ENCODE peak calls at places on chromosomes 16 and 17, in four cellular contexts. X is GM12878, K is H1, Z is HepG2. R is an unnamed sample.

GRCh38 chr16:27195941-27196595 is 7.3 kb upstream of the KDM8 start:
- DNase-seq in K (no peak), Z (no peak), X (no peak), R (no peak)

GRCh38 chr16:87580855-87581261 is 21.4 kb upstream of the JPH3 start:
- DNase-seq in Z (no peak), K (no peak), X (no peak), R (no peak)

GRCh38 chr17:66398617-66399016 is 96.2 kb downstream of the PRKCA start:
- DNase-seq in X (no peak), K (no peak), Z (no peak), R (no peak)

GRCh38 chr17:35774499-35774898 is 13.8 kb downstream of the C17orf50 start:
- DNase-seq in K (no peak), X (no peak), Z (no peak), R (no peak)

GRCh38 chr17:17739388-17740066 is 58.3 kb downstream of the RAI1 start:
- DNase-seq in Z (no peak), X (no peak), K (no peak), R (no peak)

GRCh38 chr17:48679385-48680096 is 42.8 kb downstream of the PRAC1 start:
- DNase-seq in K (no peak), X (no peak), Z (no peak), R (no peak)

GRCh38 chr16:78128920-78129319 is 29.5 kb downstream of the WWOX start:
- DNase-seq in X (no peak), Z (no peak), K (no peak), R (no peak)

GRCh38 chr16:67530013-67530939 is 1.6 kb downstream of the RIPOR1 start:
- DNase-seq in K (peak), X (no peak), Z (no peak), R (no peak)

GRCh38 chr17:27497696-27498095 is 41.4 kb downstream of the KSR1 start:
- DNase-seq in Z (no peak), K (no peak), X (no peak), R (no peak)

GRCh38 chr17:72426321-72426720 is 305.5 kb downstream of the SOX9 start:
- DNase-seq in Z (no peak), K (no peak), X (no peak), R (no peak)

GRCh38 chr17:19713901-19714361 is 2.5 kb downstream of the SLC47A2 start:
- DNase-seq in X (no peak), Z (no peak), K (no peak), R (no peak)

GRCh38 chr17:75326587-75326955 is 37.3 kb upstream of the SLC25A19 start:
- DNase-seq in Z (no peak), K (no peak), X (no peak), R (no peak)

GRCh38 chr17:42475121-42475520 is 16.4 kb downstream of the ATP6V0A1 start:
- DNase-seq in K (no peak), X (no peak), Z (no peak), R (no peak)

GRCh38 chr16:1938316-1938715 is 4.7 kb downstream of the MSRB1 start:
- DNase-seq in X (no peak), Z (no peak), K (no peak), R (no peak)

GRCh38 chr17:41553176-41553575 is 18.7 kb downstream of the KRT9 start:
- DNase-seq in Z (no peak), X (no peak), K (no peak), R (no peak)

GRCh38 chr17:49932131-49932723 is 36.8 kb upstream of the DLX4 start:
- DNase-seq in K (no peak), Z (no peak), X (no peak), R (no peak)

GRCh38 chr16:64202571-64202970 is 919.3 kb downstream of the CDH11 start:
- DNase-seq in K (no peak), X (no peak), Z (no peak), R (no peak)
- TF ChIP-seq SUZ12 in K (no peak), X (no peak), Z (no peak), R (no peak)

DNA sequence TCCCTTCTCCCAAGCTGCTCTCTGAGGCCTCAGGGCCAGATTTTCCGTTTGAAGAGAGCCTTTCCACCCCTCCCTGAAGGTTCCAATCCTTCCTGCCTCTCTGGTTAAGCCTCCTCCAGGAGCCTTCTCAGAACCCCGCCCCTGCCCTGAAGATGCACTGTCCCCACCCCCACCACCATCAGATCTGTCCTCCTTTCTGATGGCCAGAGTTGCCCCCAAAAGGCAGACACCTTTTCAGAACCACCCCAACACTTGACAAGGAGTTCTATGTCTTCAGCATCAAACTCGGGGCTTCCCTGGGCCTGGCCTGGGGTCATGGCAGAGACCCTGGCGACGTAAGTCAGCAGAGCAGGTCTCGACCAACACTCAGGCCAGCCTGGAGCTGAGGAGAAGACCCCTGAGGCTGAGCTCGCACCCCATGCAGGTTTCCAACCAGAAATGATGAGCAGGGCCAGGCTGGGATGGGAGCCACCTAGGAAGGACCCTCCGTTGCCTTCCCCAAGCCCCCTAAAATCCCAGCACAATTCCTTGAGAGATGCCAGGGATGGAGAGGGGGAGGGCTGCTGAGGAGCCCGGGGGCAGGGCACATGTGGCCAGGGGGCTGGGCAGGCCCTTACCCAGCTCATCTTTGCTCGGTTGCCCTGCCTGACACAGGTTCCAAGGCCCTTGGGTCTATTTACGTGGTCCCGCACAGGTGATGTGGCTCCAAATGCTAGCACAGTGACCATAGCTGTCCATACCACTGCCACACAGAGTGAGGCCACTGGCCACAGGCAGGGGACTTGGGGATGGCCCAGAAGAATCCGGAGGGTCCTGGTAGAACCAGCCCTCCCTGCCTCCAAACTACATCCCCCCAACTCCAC is 10.3 kb upstream of the PRR29 start:
- DNase-seq in K (no peak), Z (no peak), X (no peak), R (no peak)
- TF ChIP-seq YY1 in K (no peak), Z (no peak), X (no peak), R (no peak)

DNA sequence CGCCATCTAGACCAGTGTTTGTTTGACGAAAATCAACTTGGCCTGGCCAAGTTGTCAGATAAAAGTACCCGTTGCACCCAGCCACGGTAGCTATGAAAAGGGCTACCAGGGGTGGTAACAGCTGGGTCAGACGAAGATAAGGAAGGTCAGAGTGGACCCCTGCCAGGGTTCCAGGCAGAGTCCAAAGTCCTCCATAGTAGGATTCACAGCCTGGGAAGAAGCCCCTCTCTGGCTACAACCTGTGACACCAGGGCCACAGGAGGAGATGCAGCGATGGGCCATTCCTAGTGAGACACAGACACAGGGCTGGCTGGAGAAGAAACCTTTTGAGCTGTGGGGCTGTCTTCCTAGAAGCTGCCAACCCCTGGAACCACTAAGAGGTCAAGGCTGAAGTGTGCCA is 39.3 kb downstream of the MEAK7 start:
- DNase-seq in Z (no peak), K (peak), X (no peak), R (no peak)
- TF ChIP-seq SUZ12 in Z (no peak), K (no peak), X (no peak), R (no peak)

GRCh38 chr17:59840329-59840907 is 52.3 kb downstream of the TUBD1 start:
- DNase-seq in K (no peak), X (no peak), Z (no peak), R (peak)
- TF ChIP-seq YY1 in K (no peak), X (peak), Z (no peak), R (no peak)

DNA sequence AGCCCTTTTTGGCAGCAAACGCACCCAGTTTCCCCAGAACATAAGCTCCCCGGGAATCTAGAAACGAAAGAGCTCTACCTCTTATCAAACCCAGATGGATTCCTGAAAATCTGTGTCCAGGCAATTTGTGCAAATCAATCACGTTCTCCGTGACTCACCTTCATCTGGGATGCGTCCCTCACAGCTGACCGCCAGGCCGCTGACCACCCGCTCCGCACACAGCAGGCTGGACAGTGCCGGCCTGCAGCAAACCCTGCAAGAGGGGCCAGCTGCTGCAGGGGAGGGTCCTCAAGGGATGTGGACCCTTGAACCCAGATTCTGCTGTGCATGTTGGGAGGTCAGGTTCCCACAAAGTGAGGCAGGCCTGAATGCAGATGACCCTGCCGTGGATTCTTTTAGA is 79.2 kb downstream of the RBFOX3 start:
- DNase-seq in K (no peak), X (no peak), Z (no peak), R (no peak)
- TF ChIP-seq SUZ12 in K (no peak), X (no peak), Z (no peak), R (no peak)

DNA sequence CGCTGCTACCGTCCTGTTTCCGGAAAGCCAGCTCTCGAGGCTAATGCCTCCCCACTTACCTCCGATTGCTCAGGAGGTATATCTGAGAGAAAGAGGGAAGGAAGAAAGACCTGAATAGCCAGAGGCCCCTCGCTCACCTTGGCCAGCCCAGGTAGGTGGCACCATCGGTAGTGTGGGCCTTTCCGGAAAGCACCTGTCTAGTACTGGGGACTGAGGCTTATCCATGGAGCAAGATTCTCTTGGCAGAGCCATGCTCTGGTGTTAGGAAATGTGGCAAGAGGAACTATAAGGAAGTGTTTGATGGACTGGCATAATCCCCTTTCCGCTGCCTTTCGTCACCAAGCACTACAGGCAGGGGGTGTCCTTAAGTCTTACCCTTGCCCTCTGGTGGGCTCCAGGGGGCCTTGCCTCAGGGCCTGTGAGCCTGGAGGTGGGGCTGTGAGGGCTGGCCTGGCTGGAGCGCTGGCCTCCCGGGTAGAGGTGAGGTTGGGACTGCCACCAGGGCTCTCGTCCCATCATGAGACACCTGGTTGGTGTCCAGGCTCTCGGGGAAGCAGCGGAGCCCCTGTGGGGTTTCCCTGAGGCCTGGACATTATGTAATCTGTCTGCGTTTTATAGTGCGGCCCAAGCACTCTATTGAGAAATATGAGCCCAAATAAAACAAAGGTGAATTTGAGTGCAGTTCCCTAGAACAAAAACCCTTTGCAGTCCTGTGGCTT is 2.9 kb downstream of the CMIP start:
- DNase-seq in K (no peak), Z (peak), X (no peak), R (no peak)
- TF ChIP-seq YY1 in K (no peak), Z (no peak), X (no peak), R (no peak)

R was measured in NT2/D1.